ENCODE peak calls at places on chromosomes 6 and 20, in seven cellular contexts. M, F, D, Y, T, A and O are unnamed samples.
A peak's percentile ranks its signal among the peaks of the same experiment; 100 is the strongest.

GRCh38 chr6:76792394-76792793 is 670.9 kb downstream of the HTR1B start:
- DNase-seq in M (no peak), F (no peak), D (no peak), Y (no peak), T (no peak), A (no peak), O (no peak)

GRCh38 chr6:143061597-143062385 is 1.1 kb downstream of the AIG1 start:
- DNase-seq in M (no peak), F (no peak), D (no peak), Y (no peak), T (no peak), A (no peak), O (no peak)

GRCh38 chr6:165301372-165302246 is 7.8 kb downstream of the C6orf118 start:
- DNase-seq in M (no peak), F (no peak), D (no peak), Y (no peak), T (no peak), A (no peak), O (no peak)

GRCh38 chr20:24842591-24843442 is 106.3 kb upstream of the CST7 start:
- DNase-seq in M (no peak), F (no peak), D (no peak), Y (no peak), T (no peak), A (no peak), O (no peak)

GRCh38 chr6:30974488-30975252 is 8.8 kb upstream of the MUC21 start:
- DNase-seq in M (no peak), F (no peak), D (no peak), Y (no peak), T (no peak), A (peak; percentile 41), O (no peak)

GRCh38 chr6:165661416-165662001 is 1.5 kb downstream of the PDE10A start:
- DNase-seq in M (no peak), F (no peak), D (no peak), Y (no peak), T (no peak), A (peak; percentile 24), O (no peak)

GRCh38 chr6:148980234-148980633 is 233.4 kb downstream of the UST start:
- DNase-seq in M (no peak), F (no peak), D (no peak), Y (no peak), T (no peak), A (peak; percentile 28), O (no peak)

GRCh38 chr6:79964607-79965081 is 17.3 kb upstream of the ELOVL4 start:
- DNase-seq in M (no peak), F (no peak), D (peak; percentile 40), Y (no peak), T (no peak), A (no peak), O (no peak)

GRCh38 chr6:118768904-118769325 is 117.5 kb upstream of the CEP85L start:
- DNase-seq in M (no peak), F (peak; percentile 22), D (peak; percentile 71), Y (no peak), T (no peak), A (no peak), O (peak; percentile 31)

GRCh38 chr6:132369526-132369925 is 31.7 kb downstream of the MOXD1 start:
- DNase-seq in M (no peak), F (no peak), D (no peak), Y (no peak), T (no peak), A (no peak), O (no peak)

GRCh38 chr6:111651185-111652034 is 45.7 kb upstream of the TRAF3IP2 start:
- DNase-seq in M (no peak), F (no peak), D (no peak), Y (no peak), T (no peak), A (no peak), O (no peak)

GRCh38 chr6:158290040-158290439 is 22.2 kb upstream of the TULP4 start:
- DNase-seq in M (no peak), F (no peak), D (no peak), Y (no peak), T (no peak), A (no peak), O (peak; percentile 43)

GRCh38 chr6:42136508-42137191 is 5.8 kb downstream of the C6orf132 start:
- DNase-seq in M (peak; percentile 22), F (peak; percentile 52), D (peak; percentile 78), Y (no peak), T (no peak), A (peak; percentile 83), O (no peak)

GRCh38 chr6:154995241-154996162 is at the start of gene TIAM2:
- DNase-seq in M (peak; percentile 40), F (peak; percentile 21), D (peak; percentile 46), Y (no peak), T (no peak), A (peak; percentile 91), O (peak; percentile 3)

GRCh38 chr6:151475653-151476523 is 17.9 kb upstream of the CCDC170 start:
- DNase-seq in M (peak; percentile 38), F (no peak), D (peak; percentile 68), Y (no peak), T (peak; percentile 24), A (peak; percentile 55), O (peak; percentile 48)

GRCh38 chr6:107689881-107690545 is 134.1 kb downstream of the SCML4 start:
- DNase-seq in M (no peak), F (no peak), D (no peak), Y (no peak), T (no peak), A (no peak), O (no peak)

GRCh38 chr6:162070639-162071038 is 656.9 kb downstream of the PRKN start:
- DNase-seq in M (no peak), F (no peak), D (no peak), Y (no peak), T (no peak), A (no peak), O (no peak)

GRCh38 chr20:3808141-3808479 is 12.0 kb downstream of the CDC25B start:
- DNase-seq in M (no peak), F (no peak), D (no peak), Y (peak; percentile 31), T (no peak), A (peak; percentile 43), O (no peak)

GRCh38 chr20:6489361-6490154 is 277.9 kb upstream of the BMP2 start:
- DNase-seq in M (no peak), F (no peak), D (no peak), Y (no peak), T (no peak), A (no peak), O (no peak)

GRCh38 chr20:22796465-22797077 is 212.2 kb upstream of the FOXA2 start:
- DNase-seq in M (no peak), F (no peak), D (no peak), Y (no peak), T (no peak), A (no peak), O (no peak)

GRCh38 chr20:32514760-32515159 is 70.4 kb downstream of the NOL4L start:
- DNase-seq in M (no peak), F (no peak), D (no peak), Y (no peak), T (no peak), A (no peak), O (no peak)

GRCh38 chr6:170367241-170367640 is 60.7 kb downstream of the FAM120B start:
- DNase-seq in M (no peak), F (no peak), D (no peak), Y (no peak), T (no peak), A (no peak), O (no peak)

GRCh38 chr6:86942761-86943526 is 5.6 kb downstream of the HTR1E start:
- DNase-seq in M (no peak), F (no peak), D (no peak), Y (no peak), T (no peak), A (no peak), O (no peak)

GRCh38 chr6:50113114-50113857 is 63.6 kb upstream of the DEFB112 start:
- DNase-seq in M (no peak), F (no peak), D (no peak), Y (no peak), T (no peak), A (no peak), O (no peak)

GRCh38 chr6:150418825-150419594 is 50.2 kb downstream of the IYD start:
- DNase-seq in M (peak; percentile 55), F (peak; percentile 30), D (peak; percentile 74), Y (no peak), T (no peak), A (peak; percentile 69), O (peak; percentile 19)

GRCh38 chr20:48025061-48025515 is 239.8 kb upstream of the SULF2 start:
- DNase-seq in M (no peak), F (no peak), D (no peak), Y (no peak), T (no peak), A (peak; percentile 45), O (no peak)

GRCh38 chr6:26197736-26198625 is 110.8 kb downstream of the HFE start:
- DNase-seq in M (peak; percentile 49), F (peak; percentile 74), D (peak; percentile 75), Y (no peak), T (peak; percentile 32), A (no peak), O (peak; percentile 43)

GRCh38 chr20:49608752-49609670 is 41.1 kb upstream of the PTGIS start:
- DNase-seq in M (peak; percentile 77), F (peak; percentile 78), D (peak; percentile 85), Y (peak; percentile 66), T (peak; percentile 45), A (peak; percentile 84), O (peak; percentile 69)

GRCh38 chr6:42694586-42694985 is 27.8 kb downstream of the PRPH2 start:
- DNase-seq in M (no peak), F (no peak), D (no peak), Y (no peak), T (no peak), A (no peak), O (no peak)

GRCh38 chr20:34954905-34955231 is 738 bp downstream of the GSS start:
- DNase-seq in M (peak; percentile 26), F (no peak), D (no peak), Y (no peak), T (no peak), A (peak; percentile 41), O (no peak)

GRCh38 chr6:19554356-19555225 is 282.6 kb upstream of the ID4 start:
- DNase-seq in M (no peak), F (no peak), D (no peak), Y (no peak), T (no peak), A (no peak), O (no peak)

GRCh38 chr6:18609715-18610114 is 222.6 kb downstream of the RNF144B start:
- DNase-seq in M (no peak), F (no peak), D (no peak), Y (no peak), T (no peak), A (no peak), O (no peak)

GRCh38 chr6:106889692-106890091 is 84.8 kb downstream of the CD24 start:
- DNase-seq in M (no peak), F (no peak), D (no peak), Y (no peak), T (no peak), A (no peak), O (no peak)